ENCODE peak calls at places on chromosomes 13 and 19, in five cellular contexts. One of them, this sample, is unnamed.

GRCh38 chr13:95327190-95327589 is 25.9 kb upstream of the ABCC4 start:
- DNase-seq in BJ: no peak
- DNase-seq in PC-3: no peak
- DNase-seq in A549: no peak
- DNase-seq in fibroblast of the aortic adventitia: no peak
- DNase-seq in this sample: no peak

GRCh38 chr13:43698009-43698408 is 88.8 kb downstream of the ENOX1 start:
- DNase-seq in BJ: no peak
- DNase-seq in PC-3: no peak
- DNase-seq in A549: no peak
- DNase-seq in fibroblast of the aortic adventitia: no peak
- DNase-seq in this sample: no peak

GRCh38 chr19:2633693-2634075 is 68.8 kb downstream of the GNG7 start:
- DNase-seq in BJ: no peak
- DNase-seq in PC-3: no peak
- DNase-seq in A549: no peak
- DNase-seq in fibroblast of the aortic adventitia: no peak
- DNase-seq in this sample: no peak

GRCh38 chr19:17777840-17778620 is 16.9 kb upstream of the B3GNT3 start:
- DNase-seq in BJ: no peak
- DNase-seq in PC-3: peak
- DNase-seq in A549: peak
- DNase-seq in fibroblast of the aortic adventitia: no peak
- DNase-seq in this sample: no peak

GRCh38 chr19:50649433-50650391 is at the start of gene C19orf81:
- DNase-seq in BJ: no peak
- DNase-seq in PC-3: peak
- DNase-seq in A549: peak
- DNase-seq in fibroblast of the aortic adventitia: no peak
- DNase-seq in this sample: no peak

GRCh38 chr13:48741377-48741776 is 87.6 kb downstream of the CYSLTR2 start:
- DNase-seq in BJ: no peak
- DNase-seq in PC-3: no peak
- DNase-seq in A549: no peak
- DNase-seq in fibroblast of the aortic adventitia: peak
- DNase-seq in this sample: no peak

GRCh38 chr13:72960114-72960513 is 98.7 kb upstream of the KLF5 start:
- DNase-seq in BJ: no peak
- DNase-seq in PC-3: no peak
- DNase-seq in A549: no peak
- DNase-seq in fibroblast of the aortic adventitia: no peak
- DNase-seq in this sample: no peak

GRCh38 chr19:10271543-10272086 is 695 bp downstream of the ICAM1 start:
- DNase-seq in BJ: no peak
- DNase-seq in PC-3: no peak
- DNase-seq in A549: no peak
- DNase-seq in fibroblast of the aortic adventitia: peak
- DNase-seq in this sample: no peak

GRCh38 chr19:10510301-10510802 is 6.9 kb downstream of the S1PR5 start:
- DNase-seq in BJ: no peak
- DNase-seq in PC-3: peak
- DNase-seq in A549: no peak
- DNase-seq in fibroblast of the aortic adventitia: no peak
- DNase-seq in this sample: no peak

GRCh38 chr13:39603424-39603947 is 493 bp upstream of the LHFPL6 start:
- DNase-seq in BJ: no peak
- DNase-seq in PC-3: peak
- DNase-seq in A549: peak
- DNase-seq in fibroblast of the aortic adventitia: peak
- DNase-seq in this sample: no peak

GRCh38 chr19:11239377-11240000 is at the start of gene ANGPTL8:
- DNase-seq in BJ: no peak
- DNase-seq in PC-3: no peak
- DNase-seq in A549: no peak
- DNase-seq in fibroblast of the aortic adventitia: no peak
- DNase-seq in this sample: no peak

GRCh38 chr13:36074659-36075058 is 56.5 kb downstream of the DCLK1 start:
- DNase-seq in BJ: no peak
- DNase-seq in PC-3: no peak
- DNase-seq in A549: no peak
- DNase-seq in fibroblast of the aortic adventitia: no peak
- DNase-seq in this sample: no peak

GRCh38 chr13:21121616-21122015 is 54.7 kb downstream of the SKA3 start:
- DNase-seq in BJ: no peak
- DNase-seq in PC-3: no peak
- DNase-seq in A549: no peak
- DNase-seq in fibroblast of the aortic adventitia: no peak
- DNase-seq in this sample: no peak

GRCh38 chr19:10237702-10238101 is 6.6 kb upstream of the S1PR2 start:
- DNase-seq in BJ: no peak
- DNase-seq in PC-3: no peak
- DNase-seq in A549: peak
- DNase-seq in fibroblast of the aortic adventitia: no peak
- DNase-seq in this sample: no peak

GRCh38 chr19:40144151-40144550 is 47.1 kb upstream of the MAP3K10 start:
- DNase-seq in BJ: no peak
- DNase-seq in PC-3: no peak
- DNase-seq in A549: no peak
- DNase-seq in fibroblast of the aortic adventitia: peak
- DNase-seq in this sample: no peak

GRCh38 chr19:11023635-11024168 is 62.9 kb downstream of the SMARCA4 start:
- DNase-seq in BJ: no peak
- DNase-seq in PC-3: no peak
- DNase-seq in A549: no peak
- DNase-seq in fibroblast of the aortic adventitia: no peak
- DNase-seq in this sample: no peak

GRCh38 chr13:58883405-58883804 is 1251.9 kb downstream of the PCDH17 start:
- DNase-seq in BJ: no peak
- DNase-seq in PC-3: no peak
- DNase-seq in A549: no peak
- DNase-seq in fibroblast of the aortic adventitia: no peak
- DNase-seq in this sample: no peak

GRCh38 chr19:6393074-6393981 is at the start of gene GTF2F1:
- DNase-seq in BJ: peak
- DNase-seq in PC-3: peak
- DNase-seq in A549: peak
- DNase-seq in fibroblast of the aortic adventitia: peak
- DNase-seq in this sample: peak

GRCh38 chr13:98349731-98350305 is 172.7 kb upstream of the RNF113B start:
- DNase-seq in BJ: no peak
- DNase-seq in PC-3: no peak
- DNase-seq in A549: peak
- DNase-seq in fibroblast of the aortic adventitia: no peak
- DNase-seq in this sample: no peak

GRCh38 chr19:5615756-5616327 is 6.7 kb downstream of the SAFB2 start:
- DNase-seq in BJ: no peak
- DNase-seq in PC-3: no peak
- DNase-seq in A549: no peak
- DNase-seq in fibroblast of the aortic adventitia: no peak
- DNase-seq in this sample: no peak

GRCh38 chr13:98869408-98870090 is 108.3 kb downstream of the DOCK9 start:
- DNase-seq in BJ: no peak
- DNase-seq in PC-3: peak
- DNase-seq in A549: peak
- DNase-seq in fibroblast of the aortic adventitia: peak
- DNase-seq in this sample: no peak

GRCh38 chr19:47444388-47444821 is 25.1 kb upstream of the MEIS3 start:
- DNase-seq in BJ: no peak
- DNase-seq in PC-3: no peak
- DNase-seq in A549: no peak
- DNase-seq in fibroblast of the aortic adventitia: no peak
- DNase-seq in this sample: no peak

GRCh38 chr13:32811297-32811800 is 204.9 kb upstream of the KL start:
- DNase-seq in BJ: peak
- DNase-seq in PC-3: peak
- DNase-seq in A549: no peak
- DNase-seq in fibroblast of the aortic adventitia: no peak
- DNase-seq in this sample: no peak

GRCh38 chr19:48991823-48992570 is 1.1 kb downstream of the GYS1 start:
- DNase-seq in BJ: no peak
- DNase-seq in PC-3: peak
- DNase-seq in A549: peak
- DNase-seq in fibroblast of the aortic adventitia: peak
- DNase-seq in this sample: peak

GRCh38 chr19:11480927-11481776 is at the start of gene ELAVL3:
- DNase-seq in BJ: no peak
- DNase-seq in PC-3: no peak
- DNase-seq in A549: no peak
- DNase-seq in fibroblast of the aortic adventitia: no peak
- DNase-seq in this sample: no peak

GRCh38 chr13:81770868-81771505 is 1430.1 kb upstream of the SPRY2 start:
- DNase-seq in BJ: no peak
- DNase-seq in PC-3: no peak
- DNase-seq in A549: no peak
- DNase-seq in fibroblast of the aortic adventitia: no peak
- DNase-seq in this sample: no peak

GRCh38 chr13:74306496-74306895 is 172.3 kb upstream of the KLF12 start:
- DNase-seq in BJ: no peak
- DNase-seq in PC-3: peak
- DNase-seq in A549: no peak
- DNase-seq in fibroblast of the aortic adventitia: peak
- DNase-seq in this sample: no peak

GRCh38 chr13:67314405-67314804 is 84.3 kb upstream of the PCDH9 start:
- DNase-seq in BJ: no peak
- DNase-seq in PC-3: no peak
- DNase-seq in A549: no peak
- DNase-seq in fibroblast of the aortic adventitia: no peak
- DNase-seq in this sample: no peak

GRCh38 chr19:18895828-18896341 is at the start of gene CERS1:
- DNase-seq in BJ: no peak
- DNase-seq in PC-3: no peak
- DNase-seq in A549: no peak
- DNase-seq in fibroblast of the aortic adventitia: no peak
- DNase-seq in this sample: no peak

GRCh38 chr13:100473493-100474044 is 115.0 kb downstream of the GGACT start:
- DNase-seq in BJ: no peak
- DNase-seq in PC-3: no peak
- DNase-seq in A549: no peak
- DNase-seq in fibroblast of the aortic adventitia: no peak
- DNase-seq in this sample: no peak

GRCh38 chr19:2782936-2783780 is at the start of gene SGTA:
- DNase-seq in BJ: peak
- DNase-seq in PC-3: peak
- DNase-seq in A549: peak
- DNase-seq in fibroblast of the aortic adventitia: peak
- DNase-seq in this sample: peak

GRCh38 chr19:34320277-34320676 is 44.7 kb upstream of the GPI start:
- DNase-seq in BJ: no peak
- DNase-seq in PC-3: no peak
- DNase-seq in A549: no peak
- DNase-seq in fibroblast of the aortic adventitia: no peak
- DNase-seq in this sample: no peak

GRCh38 chr13:54536112-54536511 is 1507.5 kb downstream of the OLFM4 start:
- DNase-seq in BJ: no peak
- DNase-seq in PC-3: peak
- DNase-seq in A549: peak
- DNase-seq in fibroblast of the aortic adventitia: no peak
- DNase-seq in this sample: no peak

GRCh38 chr19:1122972-1123363 is 19.2 kb downstream of the GPX4 start:
- DNase-seq in BJ: no peak
- DNase-seq in PC-3: peak
- DNase-seq in A549: peak
- DNase-seq in fibroblast of the aortic adventitia: peak
- DNase-seq in this sample: no peak

GRCh38 chr13:28402057-28402381 is 92.9 kb downstream of the FLT1 start:
- DNase-seq in BJ: no peak
- DNase-seq in PC-3: no peak
- DNase-seq in A549: no peak
- DNase-seq in fibroblast of the aortic adventitia: no peak
- DNase-seq in this sample: no peak

GRCh38 chr13:51961493-51962403 is 49.5 kb downstream of the ATP7B start:
- DNase-seq in BJ: no peak
- DNase-seq in PC-3: no peak
- DNase-seq in A549: no peak
- DNase-seq in fibroblast of the aortic adventitia: no peak
- DNase-seq in this sample: no peak

GRCh38 chr19:5585461-5586299 is 17.9 kb upstream of the TINCR start:
- DNase-seq in BJ: no peak
- DNase-seq in PC-3: no peak
- DNase-seq in A549: no peak
- DNase-seq in fibroblast of the aortic adventitia: no peak
- DNase-seq in this sample: no peak

GRCh38 chr13:113178070-113178895 is 19.8 kb downstream of the PROZ start:
- DNase-seq in BJ: peak
- DNase-seq in PC-3: peak
- DNase-seq in A549: no peak
- DNase-seq in fibroblast of the aortic adventitia: peak
- DNase-seq in this sample: no peak

GRCh38 chr19:41540041-41540695 is 35.8 kb upstream of the CEACAM21 start:
- DNase-seq in BJ: no peak
- DNase-seq in PC-3: no peak
- DNase-seq in A549: no peak
- DNase-seq in fibroblast of the aortic adventitia: no peak
- DNase-seq in this sample: no peak

This sample was measured in coronary artery.